ENCODE peak calls at places on chromosomes 3 and 15, in six cellular contexts. W is AG09319, R is progenitor cell of endocrine pancreas, K is PC-3, Z is WERI-Rb-1, V is cardiac fibroblast. H is an unnamed sample.

GRCh38 chr15:94965593-94965992 is 734.2 kb downstream of the MCTP2 start:
- DNase-seq in W (no peak), V (peak; percentile 39), Z (no peak), R (no peak), K (no peak), H (no peak)

GRCh38 chr3:154252759-154253638 is 71.3 kb downstream of the DHX36 start:
- DNase-seq in W (peak; percentile 70), K (peak; percentile 92), R (peak; percentile 83), Z (peak; percentile 89), V (peak; percentile 93), H (peak; percentile 90)

GRCh38 chr15:51793521-51793920 is 35.9 kb upstream of the TMOD3 start:
- DNase-seq in R (no peak), V (peak; percentile 51), W (peak; percentile 71), K (peak; percentile 19), Z (no peak), H (no peak)

GRCh38 chr3:66797916-66798560 is 200.1 kb upstream of the KBTBD8 start:
- DNase-seq in V (peak; percentile 65), Z (no peak), W (peak; percentile 52), K (no peak), R (no peak), H (no peak)

GRCh38 chr3:79086514-79086913 is 681.3 kb downstream of the ROBO1 start:
- DNase-seq in K (peak; percentile 76), W (peak; percentile 14), V (peak; percentile 80), R (peak; percentile 19), Z (peak; percentile 73), H (peak; percentile 62)

GRCh38 chr3:18683900-18684299 is 258.8 kb upstream of the SATB1 start:
- DNase-seq in K (no peak), Z (no peak), V (no peak), R (no peak), W (no peak), H (no peak)

GRCh38 chr3:88032245-88032644 is 26.6 kb downstream of the CGGBP1 start:
- DNase-seq in V (peak; percentile 25), R (no peak), Z (no peak), K (peak; percentile 6), W (no peak), H (no peak)

GRCh38 chr3:131903988-131904415 is 130.8 kb downstream of the CPNE4 start:
- DNase-seq in K (peak; percentile 93), R (no peak), Z (no peak), W (peak; percentile 75), V (peak; percentile 96), H (no peak)

GRCh38 chr3:16551342-16551976 is 38.0 kb upstream of the RFTN1 start:
- DNase-seq in W (no peak), Z (no peak), V (no peak), R (no peak), K (no peak), H (no peak)

GRCh38 chr3:8629151-8630021 is 15.2 kb downstream of the SSUH2 start:
- DNase-seq in R (no peak), W (peak; percentile 65), Z (no peak), V (peak; percentile 82), K (peak; percentile 97), H (no peak)

GRCh38 chr3:46846624-46847542 is 16.4 kb downstream of the MYL3 start:
- DNase-seq in W (no peak), R (no peak), K (no peak), Z (no peak), V (no peak), H (no peak)

GRCh38 chr3:46849098-46849631 is 14.1 kb downstream of the MYL3 start:
- DNase-seq in R (peak; percentile 6), Z (no peak), K (no peak), V (no peak), W (no peak), H (no peak)

GRCh38 chr3:46847744-46848143 is 15.5 kb downstream of the MYL3 start:
- DNase-seq in V (no peak), W (no peak), K (no peak), R (no peak), Z (no peak), H (no peak)

GRCh38 chr3:46849686-46850467 is 13.4 kb downstream of the MYL3 start:
- DNase-seq in W (no peak), K (no peak), Z (no peak), R (no peak), V (no peak), H (no peak)

GRCh38 chr3:46848271-46849097 is 14.8 kb downstream of the MYL3 start:
- DNase-seq in R (no peak), W (no peak), K (peak; percentile 28), V (peak; percentile 86), Z (no peak), H (no peak)
- TF ChIP-seq CTCF in R (peak; percentile 53), W (peak; percentile 28), K (peak; percentile 65), V (peak; percentile 69), Z (peak; percentile 75), H (peak; percentile 36)

DNA sequence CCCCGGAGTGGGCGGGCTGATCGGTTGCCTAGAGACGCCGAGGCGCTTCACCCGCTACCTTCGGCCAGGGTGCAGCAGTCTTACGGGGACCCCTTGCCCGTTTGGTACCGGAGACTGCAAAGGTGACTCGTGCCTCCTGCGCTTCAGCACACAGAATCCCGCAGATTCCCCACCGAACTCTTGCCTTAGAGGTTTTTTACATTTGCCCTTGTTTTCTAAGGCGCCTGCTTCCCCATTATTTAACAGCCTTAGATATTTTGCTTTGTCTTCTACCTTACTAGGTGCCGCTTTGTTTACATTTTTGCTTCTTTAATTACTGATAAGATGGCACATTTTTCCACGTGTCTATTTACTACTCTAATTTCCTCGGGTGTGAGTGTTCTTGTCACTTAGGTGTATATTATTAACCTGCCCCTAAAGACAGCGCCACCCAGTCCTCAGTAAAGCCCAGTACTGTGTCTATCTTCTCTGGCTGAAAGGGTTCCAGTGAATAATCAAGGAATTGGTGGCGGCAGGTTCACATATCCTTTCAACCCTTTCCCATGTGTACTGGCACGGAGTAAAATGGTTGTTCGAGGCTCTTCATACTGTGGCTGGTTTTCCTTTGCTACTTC is 563 bp upstream of the CEP152 start:
- DNase-seq in R (no peak), K (peak; percentile 1), V (no peak), Z (peak; percentile 18), W (no peak), H (peak; percentile 10)
- TF ChIP-seq CTCF in R (peak; percentile 16), K (peak; percentile 46), V (no peak), Z (no peak), W (no peak), H (peak; percentile 19)

GRCh38 chr3:38139652-38140051 is 1.2 kb downstream of the MYD88 start:
- DNase-seq in R (no peak), W (no peak), V (no peak), K (no peak), Z (no peak), H (no peak)

GRCh38 chr3:38137615-38138346 is 680 bp upstream of the MYD88 start:
- DNase-seq in V (no peak), Z (no peak), W (no peak), R (no peak), K (no peak), H (no peak)

GRCh38 chr3:38136807-38137614 is at the start of gene ACAA1:
- DNase-seq in W (peak; percentile 97), K (peak; percentile 99), Z (peak; percentile 99), R (peak; percentile 96), V (peak; percentile 99), H (peak; percentile 96)

GRCh38 chr3:38139191-38139590 is 730 bp downstream of the MYD88 start:
- DNase-seq in V (peak; percentile 26), K (no peak), Z (no peak), W (no peak), R (no peak), H (no peak)

DNA sequence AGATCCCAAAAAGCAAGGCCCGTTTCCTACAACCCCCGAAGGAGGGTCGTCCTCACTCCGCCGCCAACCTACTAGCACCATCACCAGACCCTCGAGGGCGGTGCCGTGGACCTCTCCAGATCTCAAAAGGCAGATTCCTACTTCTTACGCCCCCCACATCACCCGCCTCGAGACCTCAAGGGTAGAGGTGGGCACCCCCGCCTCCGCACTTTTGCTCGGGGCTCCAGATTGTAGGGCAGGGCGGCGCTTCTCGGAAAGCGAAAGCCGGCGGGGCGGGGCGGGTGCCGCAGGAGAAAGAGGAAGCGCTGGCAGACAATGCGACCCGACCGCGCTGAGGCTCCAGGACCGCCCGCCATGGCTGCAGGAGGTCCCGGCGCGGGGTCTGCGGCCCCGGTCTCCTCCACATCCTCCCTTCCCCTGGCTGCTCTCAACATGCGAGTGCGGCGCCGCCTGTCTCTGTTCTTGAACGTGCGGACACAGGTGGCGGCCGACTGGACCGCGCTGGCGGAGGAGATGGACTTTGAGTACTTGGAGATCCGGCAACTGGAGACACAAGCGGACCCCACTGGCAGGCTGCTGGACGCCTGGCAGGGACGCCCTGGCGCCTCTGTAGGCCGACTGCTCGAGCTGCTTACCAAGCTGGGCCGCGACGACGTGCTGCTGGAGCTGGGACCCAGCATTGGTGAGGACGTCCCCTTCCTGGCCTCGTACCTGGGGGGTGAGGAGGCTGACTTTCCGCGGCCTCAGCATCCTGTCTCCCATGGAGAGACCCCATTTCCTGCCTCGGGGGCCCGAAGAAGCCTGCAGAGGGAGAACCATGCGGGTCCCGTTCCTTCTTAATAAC is at the start of gene MYD88:
- DNase-seq in R (peak; percentile 43), K (peak; percentile 62), W (no peak), Z (no peak), V (peak; percentile 59), H (peak; percentile 56)
- TF ChIP-seq CTCF in R (no peak), K (no peak), W (no peak), Z (no peak), V (no peak), H (no peak)

DNA sequence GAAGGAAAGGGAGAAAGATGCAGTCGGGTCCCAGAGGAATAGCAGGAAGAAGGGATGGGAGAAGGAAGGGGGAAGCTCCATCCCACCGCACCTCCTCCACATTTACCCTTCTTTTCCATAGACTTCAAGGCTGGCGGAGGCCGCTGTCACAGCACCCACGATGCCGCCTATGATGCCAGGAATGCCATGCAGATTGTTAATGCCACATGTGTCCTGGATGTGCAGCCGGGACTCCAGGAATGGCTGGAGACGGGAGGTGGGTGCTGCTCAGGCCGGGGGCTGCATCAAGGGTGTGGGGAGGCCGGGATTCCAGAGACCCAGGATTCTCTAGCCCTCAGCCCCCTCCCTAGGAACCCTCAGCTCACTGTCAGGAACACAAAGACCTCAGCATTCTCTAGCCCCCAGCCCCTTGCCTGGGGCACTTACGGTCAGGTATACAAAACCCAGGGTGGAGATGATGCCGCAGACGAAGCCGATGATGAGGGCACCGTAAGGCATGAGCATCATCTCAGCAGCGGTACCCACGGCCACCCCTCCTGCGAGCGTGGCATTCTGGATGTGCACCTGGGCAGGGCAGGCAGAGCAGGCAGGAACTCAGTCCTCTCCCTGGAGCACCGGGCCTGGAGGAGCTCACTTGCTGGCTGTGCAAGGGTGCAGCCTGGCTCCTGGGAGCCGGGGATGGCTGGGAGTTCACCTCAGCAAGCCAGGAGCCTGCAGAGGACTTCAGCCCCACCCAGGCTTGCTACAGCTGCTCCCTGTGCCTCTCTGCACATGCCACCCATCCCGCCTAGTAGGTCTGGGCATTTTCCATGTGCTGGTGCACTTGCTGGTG is 18.8 kb downstream of the RHCG start:
- DNase-seq in V (no peak), K (no peak), R (no peak), Z (no peak), W (no peak), H (no peak)
- TF ChIP-seq CTCF in V (no peak), K (no peak), R (no peak), Z (no peak), W (no peak), H (no peak)

DNA sequence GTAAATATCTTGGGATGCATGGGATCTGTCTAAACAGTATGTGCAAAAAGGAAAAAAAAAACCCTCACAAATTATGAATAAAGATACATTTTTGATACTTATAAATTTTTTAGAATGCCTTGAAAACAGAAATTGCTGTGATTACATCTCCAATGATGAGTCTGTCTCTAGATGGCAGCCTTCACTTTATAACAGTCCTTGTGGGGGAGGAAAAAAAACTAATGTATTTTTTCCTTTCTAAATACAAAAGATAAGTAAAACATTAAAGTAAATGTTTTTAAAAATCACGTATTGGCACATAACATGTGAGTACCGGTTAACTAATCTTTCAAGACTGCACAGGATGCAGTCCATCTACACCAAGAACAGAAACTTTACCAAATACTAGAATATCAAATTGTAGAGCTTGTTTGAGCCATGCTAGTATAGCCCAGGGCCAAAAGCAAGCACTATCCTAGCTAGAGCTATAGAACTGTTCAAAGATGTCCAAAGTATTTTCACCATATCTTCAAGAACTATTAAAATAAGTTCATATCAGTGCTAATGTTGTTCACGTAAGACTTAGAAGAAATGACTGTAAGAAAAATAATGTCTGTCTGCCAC is 206.4 kb downstream of the STAG1 start:
- DNase-seq in Z (no peak), V (peak; percentile 56), R (no peak), K (peak; percentile 30), W (no peak), H (no peak)
- TF ChIP-seq CTCF in Z (no peak), V (no peak), R (no peak), K (peak; percentile 50), W (peak; percentile 28), H (peak; percentile 49)